ENCODE peak calls at places on chromosomes 7 and 10, in four cellular contexts. One of them, this sample, is unnamed.

GRCh38 chr7:157568785-157569584 is 232.2 kb downstream of the DNAJB6 start:
- DNase-seq in cardiac fibroblast: peak
- DNase-seq in IMR-90: no peak
- DNase-seq in coronary artery: no peak
- DNase-seq in this sample: no peak

GRCh38 chr7:143882611-143883078 is 19.3 kb downstream of the TCAF1 start:
- DNase-seq in cardiac fibroblast: peak
- DNase-seq in IMR-90: peak
- DNase-seq in coronary artery: no peak
- DNase-seq in this sample: no peak

GRCh38 chr10:31929260-31929985 is 792 bp upstream of the ARHGAP12 start:
- DNase-seq in IMR-90: no peak
- DNase-seq in coronary artery: peak
- DNase-seq in cardiac fibroblast: peak
- DNase-seq in this sample: peak

GRCh38 chr10:79938728-79939380 is 10.1 kb downstream of the SFTPD start:
- DNase-seq in IMR-90: no peak
- DNase-seq in coronary artery: peak
- DNase-seq in cardiac fibroblast: no peak
- DNase-seq in this sample: peak

GRCh38 chr7:135353832-135354231 is 120.2 kb downstream of the STRA8 start:
- DNase-seq in IMR-90: no peak
- DNase-seq in cardiac fibroblast: peak
- DNase-seq in coronary artery: no peak
- DNase-seq in this sample: peak

GRCh38 chr10:114623661-114624294 is 34.3 kb downstream of the ABLIM1 start:
- DNase-seq in cardiac fibroblast: peak
- DNase-seq in coronary artery: no peak
- DNase-seq in IMR-90: peak
- DNase-seq in this sample: no peak

GRCh38 chr10:121054876-121055275 is 203.7 kb downstream of the WDR11 start:
- DNase-seq in coronary artery: no peak
- DNase-seq in IMR-90: no peak
- DNase-seq in cardiac fibroblast: no peak
- DNase-seq in this sample: no peak

GRCh38 chr7:18700147-18700546 is 204.6 kb downstream of the HDAC9 start:
- DNase-seq in IMR-90: no peak
- DNase-seq in cardiac fibroblast: no peak
- DNase-seq in coronary artery: no peak
- DNase-seq in this sample: no peak

GRCh38 chr7:73707045-73707631 is 12.3 kb downstream of the STX1A start:
- DNase-seq in IMR-90: no peak
- DNase-seq in cardiac fibroblast: no peak
- DNase-seq in coronary artery: no peak
- DNase-seq in this sample: no peak

GRCh38 chr10:4352566-4352961 is 473.4 kb upstream of the AKR1E2 start:
- DNase-seq in coronary artery: no peak
- DNase-seq in IMR-90: no peak
- DNase-seq in cardiac fibroblast: peak
- DNase-seq in this sample: no peak

GRCh38 chr7:122255454-122255853 is 49.1 kb downstream of the FEZF1 start:
- DNase-seq in IMR-90: no peak
- DNase-seq in coronary artery: no peak
- DNase-seq in cardiac fibroblast: no peak
- DNase-seq in this sample: no peak

GRCh38 chr10:124918906-124919305 is 23.0 kb upstream of the ZRANB1 start:
- DNase-seq in IMR-90: peak
- DNase-seq in cardiac fibroblast: peak
- DNase-seq in coronary artery: no peak
- DNase-seq in this sample: no peak
- H3K4me3 ChIP-seq in IMR-90: peak
- H3K4me3 ChIP-seq in cardiac fibroblast: peak
- H3K4me3 ChIP-seq in coronary artery: peak
- H3K4me3 ChIP-seq in this sample: no peak

GRCh38 chr7:25858562-25859411 is 293.2 kb upstream of the NFE2L3 start:
- DNase-seq in cardiac fibroblast: no peak
- DNase-seq in coronary artery: no peak
- DNase-seq in IMR-90: no peak
- DNase-seq in this sample: no peak
- H3K4me3 ChIP-seq in cardiac fibroblast: no peak
- H3K4me3 ChIP-seq in coronary artery: no peak
- H3K4me3 ChIP-seq in IMR-90: no peak
- H3K4me3 ChIP-seq in this sample: no peak

GRCh38 chr7:50781894-50782293 is 802 bp downstream of the GRB10 start:
- DNase-seq in cardiac fibroblast: no peak
- DNase-seq in IMR-90: no peak
- DNase-seq in coronary artery: no peak
- DNase-seq in this sample: peak
- H3K4me3 ChIP-seq in cardiac fibroblast: no peak
- H3K4me3 ChIP-seq in IMR-90: no peak
- H3K4me3 ChIP-seq in coronary artery: peak
- H3K4me3 ChIP-seq in this sample: no peak

GRCh38 chr7:129914536-129915272 is 38.1 kb downstream of the UBE2H start:
- DNase-seq in IMR-90: no peak
- DNase-seq in cardiac fibroblast: peak
- DNase-seq in coronary artery: no peak
- DNase-seq in this sample: no peak

GRCh38 chr7:129913428-129913827 is 39.3 kb downstream of the UBE2H start:
- DNase-seq in coronary artery: no peak
- DNase-seq in IMR-90: no peak
- DNase-seq in cardiac fibroblast: no peak
- DNase-seq in this sample: no peak

GRCh38 chr7:129908181-129908580 is 44.6 kb downstream of the UBE2H start:
- DNase-seq in cardiac fibroblast: peak
- DNase-seq in coronary artery: no peak
- DNase-seq in IMR-90: no peak
- DNase-seq in this sample: no peak

GRCh38 chr7:129909669-129910068 is 43.1 kb downstream of the UBE2H start:
- DNase-seq in IMR-90: no peak
- DNase-seq in cardiac fibroblast: no peak
- DNase-seq in coronary artery: no peak
- DNase-seq in this sample: no peak

DNA sequence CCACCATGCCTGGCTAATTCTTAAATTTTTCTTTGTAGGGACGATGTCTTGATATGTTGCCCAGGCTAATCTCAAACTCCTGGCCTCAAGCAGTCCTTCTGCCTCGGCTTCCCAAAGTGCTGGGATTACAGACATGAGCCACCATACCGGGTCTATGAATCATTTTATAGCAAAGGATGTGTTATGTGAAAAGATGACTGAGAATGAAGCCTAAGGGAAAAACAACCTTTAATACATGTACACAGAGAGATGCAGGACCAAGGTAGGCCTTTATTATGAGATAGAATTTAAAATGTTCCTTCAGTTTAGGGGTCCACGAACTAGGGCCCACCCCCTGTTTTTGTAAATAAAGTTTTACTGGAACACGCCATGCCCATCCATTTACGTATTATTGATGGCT is 41.0 kb downstream of the UBE2H start:
- DNase-seq in coronary artery: no peak
- DNase-seq in IMR-90: peak
- DNase-seq in cardiac fibroblast: no peak
- DNase-seq in this sample: no peak
- H3K4me3 ChIP-seq in coronary artery: no peak
- H3K4me3 ChIP-seq in IMR-90: no peak
- H3K4me3 ChIP-seq in cardiac fibroblast: no peak
- H3K4me3 ChIP-seq in this sample: no peak

DNA sequence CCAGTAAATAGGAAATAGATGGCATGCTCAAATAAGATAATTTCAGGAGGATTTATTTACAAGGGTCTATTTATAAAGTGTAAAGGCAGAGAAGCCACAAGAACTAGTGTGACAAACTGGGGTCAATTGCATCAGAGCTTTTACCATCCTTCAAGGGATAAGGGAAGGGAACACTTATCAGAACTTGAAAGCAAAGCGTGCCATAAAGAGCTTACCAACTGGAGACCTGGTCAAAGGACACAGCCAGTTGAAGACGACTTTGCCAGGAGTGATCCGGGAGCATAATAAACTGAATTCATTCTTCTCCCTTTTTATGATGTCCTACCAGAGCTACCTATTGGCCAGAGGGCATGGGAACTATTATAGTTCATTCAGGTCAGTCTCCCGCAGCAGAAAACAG is 3.2 kb upstream of the PPP1R3A start:
- DNase-seq in cardiac fibroblast: no peak
- DNase-seq in coronary artery: no peak
- DNase-seq in IMR-90: no peak
- DNase-seq in this sample: no peak
- H3K4me3 ChIP-seq in cardiac fibroblast: no peak
- H3K4me3 ChIP-seq in coronary artery: no peak
- H3K4me3 ChIP-seq in IMR-90: no peak
- H3K4me3 ChIP-seq in this sample: no peak

DNA sequence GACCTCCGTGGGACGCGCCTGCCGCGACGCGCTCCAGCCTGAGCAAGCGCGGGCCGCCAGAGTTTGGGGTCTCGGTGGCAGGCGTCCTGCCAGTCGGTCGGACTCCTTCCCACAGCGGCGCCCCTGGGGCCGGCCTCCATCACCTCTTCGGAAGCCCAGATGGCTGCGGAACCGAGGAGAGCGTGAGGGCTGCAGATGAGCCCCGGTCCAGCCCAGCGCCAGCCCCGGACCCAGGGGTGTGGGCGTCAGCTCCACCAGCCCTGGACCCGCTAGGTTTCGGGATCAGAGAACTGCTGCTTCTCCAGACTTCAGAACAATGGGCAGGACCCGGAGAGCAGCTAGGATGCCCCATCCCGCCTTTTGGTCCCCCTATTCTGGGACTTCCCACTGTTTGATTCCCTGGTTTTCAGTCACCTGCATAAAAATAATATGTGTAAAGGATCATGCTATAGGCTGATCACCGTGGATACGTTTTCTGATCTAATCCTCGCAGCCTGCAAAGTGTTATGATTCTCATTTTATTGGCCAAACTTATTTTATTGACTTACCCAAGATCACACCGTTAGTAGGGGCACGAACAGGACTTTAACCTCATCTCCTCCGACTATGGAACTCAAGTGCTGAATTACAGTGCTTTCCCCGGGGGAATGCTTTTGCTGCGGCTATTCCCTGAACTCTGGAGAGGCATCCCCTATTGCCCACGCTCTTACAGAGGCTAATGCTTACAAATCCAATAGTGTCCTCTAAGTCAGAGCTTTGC is 2.8 kb downstream of the CYP26C1 start:
- DNase-seq in IMR-90: no peak
- DNase-seq in coronary artery: no peak
- DNase-seq in cardiac fibroblast: no peak
- DNase-seq in this sample: no peak
- H3K4me3 ChIP-seq in IMR-90: no peak
- H3K4me3 ChIP-seq in coronary artery: peak
- H3K4me3 ChIP-seq in cardiac fibroblast: no peak
- H3K4me3 ChIP-seq in this sample: peak

DNA sequence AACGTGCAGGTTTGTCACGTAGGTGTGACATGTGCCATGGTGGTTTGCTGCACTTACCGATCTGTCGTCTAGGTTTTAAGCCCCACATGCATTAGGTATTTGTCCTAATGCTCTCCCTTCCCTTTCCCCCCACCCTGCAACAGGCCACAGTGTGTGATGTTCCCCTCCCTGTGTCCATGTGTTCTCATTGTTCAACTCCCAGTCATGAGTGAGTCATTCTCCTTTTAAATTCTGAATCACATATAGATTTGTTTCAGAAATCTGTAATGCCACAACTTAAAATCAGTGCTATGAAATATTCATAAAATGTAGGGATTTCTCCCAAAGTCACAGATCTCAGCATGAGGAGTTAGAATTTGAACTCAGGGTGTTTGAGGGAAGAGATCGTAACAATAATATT is 552.5 kb upstream of the MBL2 start:
- DNase-seq in IMR-90: peak
- DNase-seq in coronary artery: no peak
- DNase-seq in cardiac fibroblast: no peak
- DNase-seq in this sample: no peak
- H3K4me3 ChIP-seq in IMR-90: no peak
- H3K4me3 ChIP-seq in coronary artery: no peak
- H3K4me3 ChIP-seq in cardiac fibroblast: no peak
- H3K4me3 ChIP-seq in this sample: no peak

GRCh38 chr10:103583871-103584215 is 90.3 kb downstream of the NEURL1 start:
- DNase-seq in IMR-90: no peak
- DNase-seq in cardiac fibroblast: no peak
- DNase-seq in coronary artery: no peak
- DNase-seq in this sample: no peak
- H3K4me3 ChIP-seq in IMR-90: no peak
- H3K4me3 ChIP-seq in cardiac fibroblast: no peak
- H3K4me3 ChIP-seq in coronary artery: peak
- H3K4me3 ChIP-seq in this sample: no peak

GRCh38 chr10:72088879-72089585 is 681 bp upstream of the SPOCK2 start:
- DNase-seq in coronary artery: no peak
- DNase-seq in cardiac fibroblast: peak
- DNase-seq in IMR-90: no peak
- DNase-seq in this sample: peak
- H3K4me3 ChIP-seq in coronary artery: no peak
- H3K4me3 ChIP-seq in cardiac fibroblast: no peak
- H3K4me3 ChIP-seq in IMR-90: no peak
- H3K4me3 ChIP-seq in this sample: no peak

GRCh38 chr7:128030999-128031681 is at the start of gene LRRC4:
- DNase-seq in cardiac fibroblast: no peak
- DNase-seq in IMR-90: peak
- DNase-seq in coronary artery: no peak
- DNase-seq in this sample: no peak
- H3K4me3 ChIP-seq in cardiac fibroblast: peak
- H3K4me3 ChIP-seq in IMR-90: peak
- H3K4me3 ChIP-seq in coronary artery: peak
- H3K4me3 ChIP-seq in this sample: peak

This sample was measured in trophoblast cell.